ENCODE peak calls at places on chromosomes 12 and 14, in seven cellular contexts. P is HCT116, D is heart right ventricle, V is lower lobe of right lung, W is AG10803, R is tibial artery, H is endothelial cell. Y is an unnamed sample.

GRCh38 chr14:20419404-20419803 is 6.1 kb upstream of the TEP1 start:
- DNase-seq in R (no peak), V (no peak), D (no peak), H (no peak), W (no peak), P (no peak), Y (no peak)

GRCh38 chr12:28742791-28743190 is 406.3 kb upstream of the FAR2 start:
- DNase-seq in W (no peak), R (no peak), H (no peak), P (no peak), V (no peak), D (no peak), Y (peak)

GRCh38 chr12:120085920-120086319 is 30.6 kb downstream of the RAB35 start:
- DNase-seq in H (no peak), W (no peak), R (no peak), V (no peak), D (no peak), P (no peak), Y (no peak)

GRCh38 chr14:95413289-95414215 is 93.8 kb upstream of the CLMN start:
- DNase-seq in W (no peak), D (no peak), V (no peak), R (no peak), P (no peak), H (no peak), Y (peak)

GRCh38 chr12:26580619-26581018 is 252.4 kb downstream of the ITPR2 start:
- DNase-seq in H (no peak), R (no peak), V (no peak), D (no peak), P (no peak), W (peak), Y (no peak)

GRCh38 chr12:95605875-95606274 is 54.6 kb upstream of the USP44 start:
- DNase-seq in W (no peak), H (no peak), P (no peak), D (no peak), R (no peak), V (no peak), Y (peak)

GRCh38 chr12:108333898-108334699 is 5.0 kb downstream of the CMKLR1 start:
- DNase-seq in R (peak), D (no peak), P (no peak), H (no peak), V (no peak), W (peak), Y (peak)

GRCh38 chr12:91851741-91852477 is 293.7 kb downstream of the BTG1 start:
- DNase-seq in D (no peak), H (no peak), V (no peak), R (no peak), P (no peak), W (no peak), Y (no peak)

GRCh38 chr12:52050771-52051541 is at the start of gene NR4A1:
- DNase-seq in V (peak), R (peak), W (peak), D (peak), P (peak), H (peak), Y (peak)

GRCh38 chr12:43692064-43692463 is 66.5 kb downstream of the PUS7L start:
- DNase-seq in W (no peak), H (no peak), P (peak), D (no peak), R (no peak), V (no peak), Y (peak)

GRCh38 chr12:44053550-44054243 is 217.8 kb downstream of the TMEM117 start:
- DNase-seq in R (no peak), H (no peak), P (no peak), V (no peak), D (no peak), W (peak), Y (no peak)

GRCh38 chr12:126874427-126875026 is 1392.4 kb upstream of the TMEM132C start:
- DNase-seq in H (peak), D (peak), W (peak), R (no peak), V (peak), P (peak), Y (no peak)

GRCh38 chr12:12660201-12660600 is 35.8 kb downstream of the GPR19 start:
- DNase-seq in W (no peak), V (no peak), P (no peak), D (no peak), H (no peak), R (no peak), Y (no peak)

GRCh38 chr14:98200621-98201020 is 1071.4 kb downstream of the BCL11B start:
- DNase-seq in W (no peak), H (no peak), D (no peak), R (no peak), P (no peak), V (no peak), Y (no peak)

GRCh38 chr12:3271639-3272038 is 194.5 kb downstream of the TSPAN9 start:
- DNase-seq in R (no peak), W (no peak), D (no peak), V (no peak), P (no peak), H (no peak), Y (no peak)

GRCh38 chr14:102930138-102930752 is 7.8 kb downstream of the AMN start:
- DNase-seq in P (no peak), D (no peak), H (peak), R (no peak), V (peak), W (no peak), Y (no peak)

GRCh38 chr12:128813392-128813791 is 10.4 kb downstream of the SLC15A4 start:
- DNase-seq in W (peak), P (no peak), R (no peak), H (no peak), V (no peak), D (no peak), Y (peak)

GRCh38 chr12:42810006-42810405 is 220.5 kb upstream of the PRICKLE1 start:
- DNase-seq in W (peak), D (no peak), P (no peak), V (no peak), R (no peak), H (no peak), Y (no peak)

GRCh38 chr12:121499929-121500793 is 80.7 kb downstream of the KDM2B start:
- DNase-seq in P (peak), W (peak), D (peak), R (peak), V (peak), H (peak), Y (peak)

GRCh38 chr12:131830335-131831020 is 2.3 kb downstream of the MMP17 start:
- DNase-seq in H (peak), R (peak), D (peak), V (peak), P (peak), W (peak), Y (peak)

GRCh38 chr14:97053941-97054340 is 256.8 kb downstream of the VRK1 start:
- DNase-seq in P (no peak), D (no peak), W (no peak), R (no peak), H (no peak), V (no peak), Y (no peak)

GRCh38 chr14:80781968-80782367 is 159.6 kb downstream of the CEP128 start:
- DNase-seq in H (no peak), D (no peak), V (no peak), R (no peak), P (no peak), W (peak), Y (peak)

GRCh38 chr12:69687390-69687789 is 11.7 kb downstream of the BEST3 start:
- DNase-seq in W (peak), V (no peak), H (no peak), P (no peak), R (no peak), D (no peak), Y (no peak)

GRCh38 chr12:62865860-62866407 is 69.0 kb downstream of the PPM1H start:
- DNase-seq in W (peak), V (no peak), H (no peak), D (no peak), R (no peak), P (peak), Y (no peak)

GRCh38 chr12:107551434-107551833 is 134.2 kb upstream of the PWP1 start:
- DNase-seq in V (no peak), D (no peak), H (no peak), P (no peak), W (no peak), R (no peak), Y (no peak)

DNA sequence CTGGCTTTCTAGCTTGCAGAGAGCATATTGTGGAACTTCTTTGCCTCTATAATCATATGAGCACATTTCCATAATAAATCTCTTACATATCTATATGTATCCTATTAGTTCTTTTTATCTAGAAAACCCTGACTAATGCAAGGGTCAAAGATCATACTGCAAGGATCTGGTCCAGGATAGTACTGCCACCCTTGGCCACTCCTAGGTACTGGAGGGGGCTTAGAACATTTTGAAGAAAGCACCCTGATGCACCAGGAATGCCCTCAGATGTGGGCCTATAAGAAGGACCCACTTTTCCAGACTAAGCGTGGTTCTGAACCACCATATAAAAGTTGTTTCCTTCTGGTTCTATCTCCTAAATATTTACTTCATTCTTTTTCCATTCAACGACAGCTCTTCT is 14.6 kb downstream of the ATXN7L3B start:
- DNase-seq in P (no peak), R (no peak), H (no peak), W (no peak), D (no peak), V (no peak), Y (no peak)
- TF ChIP-seq CTCF in P (peak), R (no peak), H (no peak), W (no peak), D (no peak), V (no peak), Y (no peak)

GRCh38 chr12:11183009-11183408 is 3.7 kb downstream of the TAS2R42 start:
- DNase-seq in V (no peak), W (no peak), P (no peak), D (no peak), H (no peak), R (no peak), Y (no peak)

GRCh38 chr12:11182529-11182928 is 4.2 kb downstream of the TAS2R42 start:
- DNase-seq in D (no peak), R (no peak), V (no peak), W (no peak), H (no peak), P (no peak), Y (no peak)

DNA sequence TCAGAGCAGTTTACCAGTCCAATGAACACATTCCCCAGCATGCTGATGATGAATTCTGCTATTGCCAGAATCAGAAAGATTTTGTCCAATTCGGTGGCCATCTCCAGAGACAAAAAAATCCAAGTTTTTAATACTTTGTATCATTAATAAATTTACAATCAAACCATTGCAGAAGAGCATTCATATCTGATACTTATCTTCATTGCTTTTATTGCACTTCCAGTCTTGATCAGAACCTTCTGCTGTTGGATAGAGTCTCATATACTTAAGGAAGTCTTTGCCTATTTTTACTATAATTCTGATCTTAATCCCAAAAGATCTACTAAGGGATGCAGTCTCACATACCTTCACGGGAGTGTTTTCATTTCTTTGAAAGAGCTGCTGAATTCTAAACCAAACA is at the start of gene TAS2R42:
- DNase-seq in W (no peak), P (no peak), D (no peak), R (no peak), H (no peak), V (no peak), Y (no peak)
- TF ChIP-seq CTCF in W (no peak), P (no peak), D (no peak), R (no peak), H (no peak), V (no peak), Y (no peak)

GRCh38 chr14:94310248-94310647 is 12.9 kb downstream of the SERPINA6 start:
- DNase-seq in D (no peak), P (no peak), R (no peak), V (no peak), H (no peak), W (no peak), Y (no peak)

GRCh38 chr14:94306047-94306978 is 13.2 kb upstream of the SERPINA10 start:
- DNase-seq in H (no peak), P (no peak), V (no peak), D (no peak), W (no peak), R (no peak), Y (no peak)

GRCh38 chr14:94305620-94306019 is 12.6 kb upstream of the SERPINA10 start:
- DNase-seq in V (no peak), H (no peak), P (no peak), R (no peak), D (no peak), W (no peak), Y (no peak)

GRCh38 chr14:94309721-94310120 is 13.4 kb downstream of the SERPINA6 start:
- DNase-seq in W (no peak), V (no peak), D (no peak), P (no peak), H (no peak), R (no peak), Y (no peak)

DNA sequence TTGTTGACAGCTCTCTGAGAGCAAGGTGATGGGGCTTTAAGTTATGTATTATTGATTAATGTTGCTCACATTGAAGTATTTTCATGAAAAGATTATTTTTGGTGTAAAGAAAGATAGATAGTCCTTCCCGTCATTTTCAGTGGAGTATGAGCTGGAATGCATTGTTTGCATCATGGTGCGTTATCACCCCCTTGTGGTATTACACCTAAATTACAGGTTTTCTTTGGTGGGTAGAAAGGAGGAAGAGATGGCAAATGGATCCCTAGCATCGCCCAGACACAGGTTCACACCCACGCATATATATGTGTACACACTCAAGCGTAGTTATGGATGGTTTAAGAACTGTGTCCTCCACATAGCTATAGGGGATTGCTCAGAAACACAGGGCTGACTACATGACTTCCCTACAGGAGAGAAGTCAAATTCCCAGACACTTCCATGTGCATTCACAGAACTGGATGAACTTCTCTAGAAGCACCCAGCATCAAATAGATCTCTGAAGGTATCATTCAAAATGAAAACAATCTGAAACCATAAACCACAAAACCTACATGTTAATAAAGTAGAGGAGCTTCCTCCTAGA is 14.4 kb upstream of the SERPINA10 start:
- DNase-seq in H (no peak), P (peak), D (no peak), V (no peak), R (no peak), W (no peak), Y (peak)
- TF ChIP-seq CTCF in H (peak), P (peak), D (no peak), V (no peak), R (no peak), W (peak), Y (no peak)

DNA sequence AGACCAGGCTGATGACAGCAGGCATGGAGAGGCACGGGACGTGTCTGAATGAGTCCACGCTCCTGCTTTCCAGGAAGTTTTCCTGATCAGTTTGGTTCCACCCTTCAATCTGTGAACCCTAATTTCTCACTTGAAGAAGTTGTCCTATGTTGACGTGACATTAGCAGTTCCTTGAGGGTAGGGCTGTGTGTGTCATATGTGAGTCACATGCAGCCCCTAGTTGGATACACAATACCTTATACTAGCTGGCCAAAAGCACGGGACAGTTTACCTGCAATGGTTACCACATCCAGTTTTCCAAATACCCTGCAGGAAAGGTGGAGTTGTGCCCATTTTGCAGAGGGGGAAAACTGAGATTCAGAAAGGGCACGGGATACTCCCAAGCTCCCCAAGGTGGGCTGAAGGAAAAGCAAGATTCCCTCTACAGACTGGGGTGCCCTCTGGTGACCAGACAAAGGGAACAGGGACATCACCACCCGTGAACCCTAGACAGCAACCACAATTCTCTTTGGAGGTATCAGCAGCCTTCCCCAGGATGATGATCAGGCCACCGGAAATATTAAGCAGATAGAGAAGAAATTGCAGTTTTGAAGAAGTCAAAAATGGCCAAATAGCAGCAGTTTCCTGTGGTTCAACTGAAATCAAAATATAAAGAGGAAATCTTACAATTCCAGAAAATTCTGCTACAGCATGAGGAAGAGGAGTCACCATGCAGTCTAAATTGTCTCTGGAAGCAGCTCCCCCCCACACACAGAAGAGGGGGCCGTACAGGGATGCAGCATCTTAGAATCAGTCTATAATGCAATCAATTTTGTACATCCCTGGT is 194.4 kb downstream of the PHETA1 start:
- DNase-seq in R (no peak), P (peak), W (no peak), V (no peak), D (no peak), H (no peak), Y (no peak)
- TF ChIP-seq CTCF in R (no peak), P (peak), W (peak), V (peak), D (peak), H (no peak), Y (no peak)

GRCh38 chr14:61246721-61247120 is 34.4 kb downstream of the TMEM30B start:
- DNase-seq in V (no peak), D (no peak), P (no peak), H (no peak), W (no peak), R (no peak), Y (no peak)
- TF ChIP-seq CTCF in V (no peak), D (no peak), P (no peak), H (no peak), W (no peak), R (no peak), Y (no peak)

GRCh38 chr14:100072783-100073346 is 7.6 kb downstream of the EVL start:
- DNase-seq in P (peak), V (peak), D (no peak), H (no peak), R (no peak), W (no peak), Y (no peak)
- TF ChIP-seq CTCF in P (peak), V (peak), D (no peak), H (no peak), R (no peak), W (no peak), Y (no peak)

DNA sequence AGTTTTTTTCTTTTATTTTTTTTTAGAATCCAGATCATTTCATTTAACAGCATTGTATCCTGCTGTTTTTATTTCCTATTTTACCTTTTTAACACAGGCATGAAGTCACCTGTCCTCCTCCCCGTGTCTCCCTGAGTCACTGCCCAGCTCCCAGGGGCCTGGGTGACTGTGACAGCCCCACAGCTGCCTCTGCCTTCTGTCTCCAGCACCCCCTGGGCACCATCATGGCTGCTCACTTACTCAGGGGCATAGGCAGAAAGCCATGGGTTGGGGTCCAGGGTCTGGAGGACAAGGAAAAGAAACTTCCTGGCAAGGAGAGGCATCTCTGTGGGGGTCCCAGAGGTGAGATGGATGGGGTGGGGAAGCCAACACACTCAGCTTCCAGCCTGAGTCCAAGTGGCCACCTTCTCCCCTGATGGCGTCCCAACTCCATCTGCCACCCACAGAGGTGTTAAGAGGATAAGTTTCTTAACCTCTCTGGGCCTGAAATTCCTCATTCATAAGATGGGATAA is 25.3 kb downstream of the TMEM63C start:
- DNase-seq in D (no peak), P (no peak), R (no peak), H (no peak), W (no peak), V (no peak), Y (no peak)
- TF ChIP-seq CTCF in D (no peak), P (peak), R (no peak), H (no peak), W (no peak), V (no peak), Y (no peak)

DNA sequence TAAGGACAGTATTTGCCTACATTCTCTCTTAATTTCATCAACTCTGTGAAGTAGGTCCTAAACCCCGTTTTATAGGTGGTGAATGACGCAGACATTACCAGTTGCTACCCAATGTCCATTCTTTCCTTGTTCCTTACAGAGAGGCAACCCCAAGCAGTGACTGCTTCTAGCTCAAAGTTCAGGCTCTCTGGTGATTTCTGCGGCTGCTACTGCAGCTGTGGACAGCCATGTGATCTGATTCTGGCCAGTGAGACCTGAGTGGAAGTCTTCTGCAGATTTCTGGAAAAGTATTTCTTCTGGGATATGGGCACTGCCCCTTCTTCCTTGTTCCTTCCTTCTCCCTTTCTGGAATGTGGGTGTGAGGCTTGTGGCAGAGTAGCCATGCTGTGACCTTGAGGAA is 82.9 kb downstream of the ARF6 start:
- DNase-seq in P (peak), H (no peak), R (no peak), D (no peak), V (no peak), W (no peak), Y (peak)
- TF ChIP-seq CTCF in P (no peak), H (no peak), R (no peak), D (no peak), V (no peak), W (no peak), Y (no peak)

Y was measured in foreskin fibroblast.